ENCODE peak calls at places on chromosomes 12 and 14, in seven cellular contexts. T, H, N, I, F, Y and S are unnamed samples.

GRCh38 chr12:24560867-24561266 is 388.0 kb downstream of the BCAT1 start:
- DNase-seq in T (no peak), H (no peak), N (no peak), I (no peak), F (no peak), Y (no peak), S (no peak)

GRCh38 chr14:73753887-73754880 is 40.0 kb upstream of the PNMA1 start:
- DNase-seq in T (no peak), H (peak; percentile 87), N (no peak), I (no peak), F (no peak), Y (no peak), S (no peak)

GRCh38 chr12:56476972-56477432 is 8.6 kb downstream of the SPRYD4 start:
- DNase-seq in T (no peak), H (no peak), N (no peak), I (no peak), F (no peak), Y (no peak), S (no peak)

GRCh38 chr14:99415496-99416281 is 65.0 kb downstream of the SETD3 start:
- DNase-seq in T (no peak), H (peak; percentile 86), N (peak; percentile 95), I (peak; percentile 64), F (peak; percentile 55), Y (peak; percentile 98), S (peak; percentile 70)

GRCh38 chr14:35299708-35300107 is 7.5 kb downstream of the PSMA6 start:
- DNase-seq in T (no peak), H (no peak), N (no peak), I (no peak), F (no peak), Y (no peak), S (no peak)

GRCh38 chr14:22814945-22815713 is at the start of gene SLC7A7:
- DNase-seq in T (no peak), H (no peak), N (no peak), I (no peak), F (no peak), Y (no peak), S (no peak)

GRCh38 chr14:22432348-22432976 is 156.6 kb downstream of the DAD1 start:
- DNase-seq in T (no peak), H (peak; percentile 45), N (peak; percentile 99), I (peak; percentile 19), F (no peak), Y (no peak), S (peak; percentile 98)

GRCh38 chr12:87163122-87163521 is 866.1 kb downstream of the C12orf50 start:
- DNase-seq in T (no peak), H (no peak), N (no peak), I (no peak), F (no peak), Y (no peak), S (no peak)

GRCh38 chr14:84435820-84436326 is 1094.1 kb upstream of the FLRT2 start:
- DNase-seq in T (no peak), H (no peak), N (no peak), I (no peak), F (no peak), Y (no peak), S (no peak)

GRCh38 chr12:95820096-95820703 is 29.6 kb upstream of the NTN4 start:
- DNase-seq in T (no peak), H (no peak), N (peak; percentile 83), I (no peak), F (no peak), Y (peak; percentile 80), S (no peak)

GRCh38 chr12:52495385-52495784 is 2.3 kb upstream of the KRT6A start:
- DNase-seq in T (no peak), H (no peak), N (peak; percentile 18), I (no peak), F (no peak), Y (peak; percentile 69), S (peak; percentile 35)

GRCh38 chr14:77825895-77826519 is 26.1 kb downstream of the ADCK1 start:
- DNase-seq in T (no peak), H (no peak), N (no peak), I (no peak), F (no peak), Y (no peak), S (no peak)

GRCh38 chr12:87960557-87960956 is 68.6 kb downstream of the C12orf50 start:
- DNase-seq in T (no peak), H (no peak), N (peak; percentile 86), I (no peak), F (no peak), Y (no peak), S (no peak)

GRCh38 chr14:75492832-75493579 is 29.3 kb upstream of the BATF start:
- DNase-seq in T (no peak), H (no peak), N (no peak), I (no peak), F (no peak), Y (no peak), S (no peak)

GRCh38 chr14:39229222-39229543 is 4.5 kb upstream of the MIA2 start:
- DNase-seq in T (no peak), H (peak; percentile 67), N (no peak), I (no peak), F (no peak), Y (no peak), S (no peak)

GRCh38 chr12:124617615-124618014 is 50.2 kb upstream of the NCOR2 start:
- DNase-seq in T (no peak), H (no peak), N (no peak), I (no peak), F (no peak), Y (no peak), S (no peak)

GRCh38 chr12:22443379-22444316 is 100.7 kb downstream of the C2CD5 start:
- DNase-seq in T (peak; percentile 6), H (peak; percentile 85), N (peak; percentile 75), I (peak; percentile 45), F (peak; percentile 48), Y (peak; percentile 84), S (peak; percentile 41)

GRCh38 chr14:83541147-83541546 is 1988.8 kb upstream of the FLRT2 start:
- DNase-seq in T (no peak), H (no peak), N (no peak), I (no peak), F (no peak), Y (no peak), S (no peak)

GRCh38 chr14:102939820-102940561 is 17.5 kb downstream of the AMN start:
- DNase-seq in T (no peak), H (no peak), N (no peak), I (no peak), F (no peak), Y (no peak), S (no peak)

GRCh38 chr12:118034429-118035193 is 18.1 kb downstream of the RFC5 start:
- DNase-seq in T (no peak), H (no peak), N (peak; percentile 14), I (no peak), F (no peak), Y (peak; percentile 52), S (no peak)

GRCh38 chr14:20626274-20626673 is 15.2 kb downstream of the OR6S1 start:
- DNase-seq in T (no peak), H (no peak), N (no peak), I (no peak), F (no peak), Y (no peak), S (no peak)

GRCh38 chr12:11723993-11724392 is 74.5 kb downstream of the ETV6 start:
- DNase-seq in T (no peak), H (no peak), N (no peak), I (no peak), F (no peak), Y (no peak), S (no peak)